ENCODE peak calls at places on chromosomes 1 and 21, in six cellular contexts. O is smooth muscle cell of the brain vasculature; M is stimulated activated CD4-positive, alpha-beta T cell treated with anti-CD3 and anti-CD28 coated beads, Interleukin-2, amount 100 ng/mL, for 48 hours; R is HEK293T; S is stimulated activated CD8-positive, alpha-beta memory T cell treated with anti-CD3 and anti-CD28 coated beads, Interleukin-15, amount 100 ng/mL, for 1 hour; C is AG08396. N is an unnamed sample.

GRCh38 chr1:88847618-88848017 is 43.7 kb downstream of the GTF2B start:
- DNase-seq in O (no peak), M (no peak), R (peak; percentile 9), S (no peak), C (no peak), N (no peak)

GRCh38 chr1:36269408-36269838 is 36.7 kb upstream of the SH3D21 start:
- DNase-seq in O (no peak), M (no peak), R (no peak), S (no peak), C (no peak), N (no peak)

GRCh38 chr1:98468111-98468717 is 193.3 kb upstream of the SNX7 start:
- DNase-seq in O (peak; percentile 44), M (no peak), R (peak; percentile 39), S (no peak), C (peak; percentile 36), N (no peak)

GRCh38 chr1:186404454-186405051 is 28.9 kb downstream of the ODR4 start:
- DNase-seq in O (peak; percentile 13), M (no peak), R (peak; percentile 67), S (no peak), C (peak; percentile 34), N (no peak)

GRCh38 chr1:193676996-193677569 is 490.7 kb upstream of the B3GALT2 start:
- DNase-seq in O (no peak), M (no peak), R (no peak), S (no peak), C (no peak), N (no peak)

GRCh38 chr1:60571811-60572210 is 498.2 kb upstream of the C1orf87 start:
- DNase-seq in O (no peak), M (no peak), R (no peak), S (no peak), C (no peak), N (no peak)

GRCh38 chr1:70934197-70934961 is 113.2 kb downstream of the PTGER3 start:
- DNase-seq in O (no peak), M (no peak), R (no peak), S (no peak), C (no peak), N (no peak)

GRCh38 chr1:232066521-232066920 is 439.9 kb downstream of the DISC1 start:
- DNase-seq in O (no peak), M (no peak), R (no peak), S (no peak), C (no peak), N (no peak)

GRCh38 chr1:243939167-243939848 is 89.3 kb upstream of the AKT3 start:
- DNase-seq in O (no peak), M (no peak), R (no peak), S (no peak), C (no peak), N (no peak)

GRCh38 chr1:65393345-65393744 is 27.1 kb upstream of the LEPR start:
- DNase-seq in O (peak; percentile 40), M (no peak), R (no peak), S (no peak), C (no peak), N (no peak)

GRCh38 chr1:208885046-208885445 is 640.9 kb upstream of the PLXNA2 start:
- DNase-seq in O (no peak), M (no peak), R (no peak), S (no peak), C (no peak), N (no peak)

GRCh38 chr1:151946366-151946764 is 37.1 kb upstream of the THEM4 start:
- DNase-seq in O (no peak), M (no peak), R (no peak), S (no peak), C (no peak), N (no peak)

GRCh38 chr1:154265586-154265985 is 6.8 kb upstream of the HAX1 start:
- DNase-seq in O (no peak), M (no peak), R (no peak), S (no peak), C (no peak), N (no peak)

GRCh38 chr1:160539896-160540858 is 17.1 kb upstream of the SLAMF6 start:
- DNase-seq in O (no peak), M (peak; percentile 34), R (no peak), S (no peak), C (no peak), N (no peak)

GRCh38 chr1:223466156-223466555 is 72.9 kb downstream of the CCDC185 start:
- DNase-seq in O (no peak), M (no peak), R (no peak), S (no peak), C (no peak), N (no peak)

GRCh38 chr1:52633291-52633754 is 355 bp downstream of the SHISAL2A start:
- DNase-seq in O (no peak), M (peak; percentile 34), R (no peak), S (no peak), C (no peak), N (peak; percentile 75)

GRCh38 chr21:41168391-41169257 is 664 bp downstream of the BACE2 start:
- DNase-seq in O (no peak), M (no peak), R (peak; percentile 42), S (no peak), C (peak; percentile 73), N (no peak)

GRCh38 chr21:39444406-39445145 is 1.0 kb downstream of the LCA5L start:
- DNase-seq in O (no peak), M (no peak), R (no peak), S (no peak), C (peak; percentile 52), N (no peak)

GRCh38 chr1:111191496-111191895 is 8.9 kb downstream of the DENND2D start:
- DNase-seq in O (no peak), M (no peak), R (no peak), S (no peak), C (peak; percentile 88), N (no peak)

GRCh38 chr1:74681449-74681848 is 7.9 kb upstream of the ERICH3 start:
- DNase-seq in O (no peak), M (no peak), R (no peak), S (no peak), C (no peak), N (no peak)